ENCODE peak calls at places on chromosomes 7 and 10, in seven cellular contexts. V is thoracic aorta, B is ovary, X is pancreas, O is Calu3, J is Panc1, G is fibroblast of lung. U is an unnamed sample.

GRCh38 chr7:99422091-99422624 is 13.4 kb downstream of the BUD31 start:
- DNase-seq in V (no peak), B (no peak), X (no peak), O (no peak), J (no peak), G (no peak), U (no peak)

GRCh38 chr10:51242393-51242792 is 168.1 kb downstream of the PRKG1 start:
- DNase-seq in V (no peak), B (no peak), X (no peak), O (no peak), J (no peak), G (no peak), U (no peak)

GRCh38 chr10:4751211-4751610 is 74.8 kb upstream of the AKR1E2 start:
- DNase-seq in V (no peak), B (no peak), X (no peak), O (no peak), J (no peak), G (no peak), U (no peak)

GRCh38 chr10:123165445-123166072 is 11.4 kb downstream of the BUB3 start:
- DNase-seq in V (no peak), B (no peak), X (no peak), O (no peak), J (no peak), G (no peak), U (no peak)

GRCh38 chr7:111255576-111255975 is 164.6 kb downstream of the LRRN3 start:
- DNase-seq in V (no peak), B (no peak), X (no peak), O (no peak), J (no peak), G (peak), U (no peak)

GRCh38 chr10:95739046-95739445 is 16.9 kb upstream of the ENTPD1 start:
- DNase-seq in V (no peak), B (no peak), X (no peak), O (no peak), J (no peak), G (no peak), U (no peak)

GRCh38 chr7:42843209-42843800 is 68.6 kb downstream of the C7orf25 start:
- DNase-seq in V (no peak), B (peak), X (no peak), O (peak), J (no peak), G (peak), U (peak)

GRCh38 chr10:69838853-69839252 is 37.1 kb downstream of the COL13A1 start:
- DNase-seq in V (no peak), B (no peak), X (no peak), O (no peak), J (no peak), G (peak), U (no peak)

GRCh38 chr10:7697304-7697822 is 5.8 kb upstream of the ITIH2 start:
- DNase-seq in V (no peak), B (no peak), X (no peak), O (no peak), J (no peak), G (no peak), U (no peak)

GRCh38 chr10:44589931-44590330 is 205.0 kb upstream of the CXCL12 start:
- DNase-seq in V (no peak), B (no peak), X (no peak), O (no peak), J (no peak), G (no peak), U (no peak)

GRCh38 chr7:45454771-45455170 is 119.4 kb upstream of the ADCY1 start:
- DNase-seq in V (no peak), B (no peak), X (no peak), O (no peak), J (no peak), G (no peak), U (no peak)

GRCh38 chr7:80819503-80819902 is 99.3 kb downstream of the SEMA3C start:
- DNase-seq in V (no peak), B (no peak), X (no peak), O (no peak), J (no peak), G (no peak), U (no peak)
- TF ChIP-seq CTCF in V (no peak), B (no peak), X (no peak), O (no peak), J (no peak), G (no peak), U (no peak)

DNA sequence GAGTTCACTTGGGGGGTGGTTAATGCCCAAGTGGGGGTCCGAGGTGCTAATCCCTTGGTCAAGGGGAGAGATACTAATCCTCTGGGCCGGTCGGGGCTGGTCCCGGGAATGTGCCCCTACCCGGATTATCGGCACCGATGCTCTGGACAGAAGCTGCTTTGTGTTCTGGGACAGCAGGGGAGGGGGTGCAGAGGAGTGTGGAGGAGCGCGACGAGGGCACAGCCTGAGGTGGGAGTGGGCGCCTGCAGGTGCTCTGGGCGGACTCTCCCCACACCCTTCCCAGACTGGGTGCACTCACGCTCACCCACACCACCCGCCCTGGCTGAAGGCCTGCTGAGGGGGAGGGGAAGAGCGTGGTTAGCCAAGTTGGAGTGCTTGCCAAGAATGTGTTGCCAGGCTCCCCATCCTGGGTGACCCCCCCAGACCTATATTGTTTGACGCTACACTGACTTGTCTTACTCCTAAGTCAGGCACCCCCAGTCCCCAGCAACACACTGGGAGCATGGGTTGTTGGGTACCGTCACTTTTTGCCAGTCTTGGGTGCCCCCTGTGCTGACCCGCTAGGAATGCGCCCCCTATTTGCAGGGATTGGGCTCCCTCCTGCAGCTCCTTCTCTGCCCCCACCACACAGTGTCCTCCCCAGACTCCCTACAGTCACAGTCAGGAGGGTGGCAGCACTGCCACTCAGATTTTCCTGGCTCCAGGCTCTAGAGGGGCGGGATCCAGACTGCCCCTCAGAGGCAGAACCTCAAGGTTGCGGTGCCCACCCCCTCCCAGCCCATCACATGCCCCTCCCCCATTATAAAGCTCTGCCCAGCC is 1.2 kb downstream of the SLC4A2 start:
- DNase-seq in V (no peak), B (peak), X (peak), O (peak), J (no peak), G (peak), U (no peak)
- TF ChIP-seq CTCF in V (no peak), B (no peak), X (no peak), O (no peak), J (no peak), G (no peak), U (no peak)

GRCh38 chr7:116337800-116338199 is 127.5 kb downstream of the TES start:
- DNase-seq in V (no peak), B (no peak), X (no peak), O (no peak), J (no peak), G (no peak), U (no peak)

GRCh38 chr7:116340201-116340847 is 130.0 kb downstream of the TES start:
- DNase-seq in V (no peak), B (no peak), X (no peak), O (no peak), J (no peak), G (peak), U (no peak)

GRCh38 chr7:116342125-116342524 is 131.8 kb downstream of the TES start:
- DNase-seq in V (no peak), B (no peak), X (no peak), O (no peak), J (no peak), G (no peak), U (no peak)

GRCh38 chr7:116339564-116339963 is 129.2 kb downstream of the TES start:
- DNase-seq in V (no peak), B (no peak), X (peak), O (no peak), J (no peak), G (peak), U (no peak)

GRCh38 chr7:116341222-116341907 is 131.0 kb downstream of the TES start:
- DNase-seq in V (no peak), B (no peak), X (no peak), O (no peak), J (no peak), G (no peak), U (no peak)
- TF ChIP-seq CTCF in V (no peak), B (no peak), X (peak), O (no peak), J (peak), G (peak), U (no peak)

DNA sequence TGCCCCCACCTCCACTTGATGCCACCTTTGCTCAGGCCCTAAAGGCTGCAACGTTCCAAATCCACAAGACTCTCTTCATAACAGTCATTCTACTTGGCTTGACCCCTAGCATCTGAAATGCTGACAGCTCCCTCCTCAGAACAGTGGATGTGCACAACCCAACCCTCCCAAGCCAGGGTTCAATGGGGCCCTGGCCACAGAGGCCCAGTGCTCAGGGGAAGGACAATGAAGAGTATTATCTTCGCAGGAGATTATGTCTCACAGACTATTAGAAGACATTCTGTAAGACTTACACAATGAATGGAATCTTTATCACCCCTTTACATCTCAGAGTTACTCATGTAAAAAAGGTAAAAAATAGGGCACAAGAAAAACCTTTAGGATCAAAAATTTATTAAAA is 20.4 kb downstream of the ERCC6 start:
- DNase-seq in V (no peak), B (no peak), X (no peak), O (no peak), J (no peak), G (no peak), U (no peak)
- TF ChIP-seq CTCF in V (no peak), B (no peak), X (no peak), O (no peak), J (no peak), G (no peak), U (no peak)

GRCh38 chr7:101236292-101236691 is 1.3 kb downstream of the CLDN15 start:
- DNase-seq in V (no peak), B (no peak), X (no peak), O (no peak), J (no peak), G (no peak), U (no peak)

GRCh38 chr7:101235522-101235921 is 2.1 kb downstream of the CLDN15 start:
- DNase-seq in V (no peak), B (no peak), X (no peak), O (no peak), J (no peak), G (no peak), U (no peak)

GRCh38 chr7:101233907-101234547 is 3.6 kb downstream of the CLDN15 start:
- DNase-seq in V (no peak), B (no peak), X (no peak), O (no peak), J (no peak), G (no peak), U (no peak)

GRCh38 chr7:101234636-101235035 is 3.0 kb downstream of the CLDN15 start:
- DNase-seq in V (no peak), B (no peak), X (no peak), O (no peak), J (no peak), G (no peak), U (no peak)

DNA sequence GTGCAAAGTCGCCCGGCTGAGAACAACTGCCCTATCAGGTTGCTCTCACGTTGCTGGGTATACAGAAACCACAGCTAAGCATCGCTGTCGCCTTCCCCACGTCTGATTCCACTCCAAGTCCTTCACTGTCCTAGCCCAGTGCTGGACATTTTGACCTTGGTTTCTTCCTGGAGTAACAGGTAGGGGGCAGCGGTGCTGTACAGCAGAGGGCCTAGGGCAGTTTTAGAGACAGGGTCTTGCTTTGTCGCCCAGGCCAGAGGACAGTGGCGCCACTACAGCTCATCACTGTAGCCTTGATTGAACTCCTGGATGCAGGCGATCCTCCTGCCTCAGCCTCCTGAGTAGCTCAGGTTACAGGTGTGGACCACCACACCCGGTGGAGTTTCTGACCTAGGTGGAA is 2.6 kb downstream of the CLDN15 start:
- DNase-seq in V (no peak), B (no peak), X (no peak), O (no peak), J (no peak), G (no peak), U (peak)
- TF ChIP-seq CTCF in V (no peak), B (no peak), X (no peak), O (no peak), J (no peak), G (no peak), U (peak)

DNA sequence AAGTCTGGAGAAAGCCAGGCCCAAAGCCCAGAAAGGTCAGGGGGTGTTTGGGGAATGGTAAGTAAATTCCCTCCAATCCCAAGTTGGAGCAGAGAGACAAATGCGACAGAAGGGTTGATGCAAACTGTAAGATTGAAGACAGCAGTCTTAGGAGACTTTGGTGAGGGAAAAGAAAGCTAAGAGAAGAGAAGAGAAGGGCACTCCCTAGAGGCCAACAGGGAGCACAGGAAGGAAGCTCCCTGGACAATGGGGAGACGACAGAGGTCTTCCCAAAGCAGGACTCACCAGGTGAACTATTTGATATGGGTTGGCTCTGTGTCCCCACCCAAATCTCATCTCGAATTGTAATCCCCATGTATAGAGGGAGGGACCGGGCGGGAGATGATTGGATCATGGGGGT is 151.5 kb downstream of the KIF20B start:
- DNase-seq in V (no peak), B (no peak), X (no peak), O (no peak), J (no peak), G (no peak), U (no peak)
- TF ChIP-seq CTCF in V (no peak), B (no peak), X (no peak), O (no peak), J (peak), G (no peak), U (no peak)

GRCh38 chr10:91296471-91296870 is 76.0 kb downstream of the PCGF5 start:
- DNase-seq in V (no peak), B (no peak), X (no peak), O (no peak), J (no peak), G (peak), U (no peak)
- TF ChIP-seq CTCF in V (no peak), B (no peak), X (no peak), O (no peak), J (peak), G (peak), U (no peak)

DNA sequence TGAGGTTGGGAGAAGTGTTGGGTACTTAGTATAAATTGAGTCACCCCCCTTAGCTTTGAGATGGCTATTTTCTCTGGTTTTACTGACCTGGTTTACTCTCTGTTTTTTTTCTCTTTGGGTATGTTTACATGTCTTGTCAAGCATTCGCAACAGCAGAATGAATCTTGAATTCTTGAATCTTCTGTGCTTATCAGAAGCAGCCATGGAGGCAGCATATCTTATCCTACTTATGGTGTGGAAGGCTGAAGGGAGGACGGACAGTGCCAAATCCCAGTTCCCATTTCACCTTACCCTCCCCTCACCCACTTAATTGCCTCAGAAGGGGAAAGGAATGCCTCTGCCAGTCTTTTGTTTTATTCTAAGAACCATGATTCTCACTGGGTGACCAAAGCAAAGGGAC is 3.7 kb downstream of the SND1 start:
- DNase-seq in V (no peak), B (no peak), X (no peak), O (no peak), J (no peak), G (no peak), U (no peak)
- TF ChIP-seq CTCF in V (no peak), B (no peak), X (no peak), O (no peak), J (no peak), G (no peak), U (no peak)

GRCh38 chr7:131544449-131545425 is 11.7 kb downstream of the PODXL start:
- DNase-seq in V (no peak), B (no peak), X (no peak), O (no peak), J (no peak), G (peak), U (peak)
- TF ChIP-seq CTCF in V (no peak), B (no peak), X (no peak), O (no peak), J (no peak), G (no peak), U (no peak)